ENCODE peak calls at places on chromosomes 13 and 19, in six cellular contexts. F is CD4-positive, alpha-beta T cell; U is IMR-90; V is caudate nucleus; J is right cardiac atrium; X is A673. L is an unnamed sample.

GRCh38 chr13:92436927-92437326 is 789.7 kb upstream of the GPC6 start:
- DNase-seq in F (no peak), U (no peak), V (no peak), J (no peak), X (no peak), L (no peak)

GRCh38 chr13:90232291-90232690 is 1115.2 kb upstream of the MIR17HG start:
- DNase-seq in F (no peak), U (no peak), V (no peak), J (no peak), X (no peak), L (no peak)

GRCh38 chr13:110133425-110134235 is 173.3 kb downstream of the COL4A1 start:
- DNase-seq in F (no peak), U (no peak), V (no peak), J (no peak), X (no peak), L (no peak)

GRCh38 chr19:10682397-10683063 is 18.7 kb upstream of the QTRT1 start:
- DNase-seq in F (no peak), U (no peak), V (no peak), J (no peak), X (no peak), L (no peak)

GRCh38 chr19:35991731-35992450 is 3.1 kb upstream of the SDHAF1 start:
- DNase-seq in F (no peak), U (no peak), V (no peak), J (no peak), X (no peak), L (no peak)

GRCh38 chr13:46146898-46147297 is 35.1 kb downstream of the LCP1 start:
- DNase-seq in F (no peak), U (no peak), V (peak), J (no peak), X (peak), L (no peak)

GRCh38 chr13:97076898-97077297 is 82.6 kb upstream of the OXGR1 start:
- DNase-seq in F (no peak), U (no peak), V (no peak), J (no peak), X (peak), L (no peak)

GRCh38 chr19:33226550-33227241 is 1.0 kb upstream of the SLC7A10 start:
- DNase-seq in F (no peak), U (no peak), V (no peak), J (peak), X (peak), L (no peak)

GRCh38 chr19:38759590-38760003 is 13.7 kb downstream of the LGALS7 start:
- DNase-seq in F (no peak), U (no peak), V (no peak), J (no peak), X (no peak), L (no peak)

GRCh38 chr13:106038752-106039151 is 496.7 kb downstream of the EFNB2 start:
- DNase-seq in F (no peak), U (peak), V (no peak), J (no peak), X (no peak), L (no peak)

GRCh38 chr13:32951580-32951979 is 64.6 kb upstream of the KL start:
- DNase-seq in F (no peak), U (no peak), V (no peak), J (no peak), X (no peak), L (no peak)

GRCh38 chr19:35897706-35898451 is 2.5 kb downstream of the NFKBID start:
- DNase-seq in F (no peak), U (no peak), V (no peak), J (peak), X (no peak), L (no peak)

GRCh38 chr13:49429061-49429460 is 14.8 kb downstream of the CAB39L start:
- DNase-seq in F (no peak), U (no peak), V (no peak), J (no peak), X (no peak), L (no peak)

GRCh38 chr13:49476529-49476928 is 19.2 kb upstream of the PHF11 start:
- DNase-seq in F (no peak), U (no peak), V (no peak), J (no peak), X (no peak), L (no peak)

GRCh38 chr19:57436392-57436791 is 1.3 kb downstream of the ZNF749 start:
- DNase-seq in F (no peak), U (no peak), V (no peak), J (no peak), X (no peak), L (no peak)
- H3K27ac ChIP-seq in F (no peak), U (no peak), V (no peak), J (no peak), X (peak), L (no peak)

DNA sequence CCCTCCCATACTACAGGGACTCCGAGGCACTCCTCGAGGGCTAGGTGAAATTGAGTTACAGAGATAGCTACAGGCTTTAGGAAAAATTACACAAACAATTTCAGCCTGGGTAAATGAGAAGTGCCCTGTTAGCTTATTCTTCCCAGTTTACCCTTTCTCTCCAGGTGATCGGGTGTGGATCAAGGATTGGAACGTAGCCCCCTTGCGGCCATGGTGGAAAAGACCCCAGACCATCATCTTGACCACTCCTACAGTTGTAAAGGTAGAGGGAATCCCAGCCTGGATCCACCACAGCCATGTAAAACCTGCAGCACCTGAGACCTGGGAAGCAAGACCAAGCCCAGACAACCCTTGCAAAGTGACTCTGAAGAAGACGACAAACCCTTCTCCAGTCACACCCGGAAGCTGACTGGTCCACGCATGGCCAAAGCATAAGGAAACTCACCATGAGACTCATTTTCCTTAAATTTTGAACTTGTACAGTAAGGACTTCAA is 600.6 kb downstream of the UQCRFS1 start:
- DNase-seq in F (no peak), U (no peak), V (no peak), J (no peak), X (no peak), L (no peak)
- H3K27ac ChIP-seq in F (no peak), U (no peak), V (no peak), J (no peak), X (no peak), L (no peak)

GRCh38 chr19:14089662-14090508 is 666 bp downstream of the SAMD1 start:
- DNase-seq in F (no peak), U (peak), V (no peak), J (peak), X (peak), L (peak)

GRCh38 chr19:14091086-14091884 is 734 bp upstream of the SAMD1 start:
- DNase-seq in F (peak), U (peak), V (no peak), J (no peak), X (peak), L (peak)

GRCh38 chr19:14088634-14089411 is 1.7 kb downstream of the SAMD1 start:
- DNase-seq in F (no peak), U (no peak), V (no peak), J (peak), X (no peak), L (no peak)

GRCh38 chr19:14090509-14091085 is at the start of gene SAMD1:
- DNase-seq in F (peak), U (peak), V (peak), J (peak), X (peak), L (peak)

DNA sequence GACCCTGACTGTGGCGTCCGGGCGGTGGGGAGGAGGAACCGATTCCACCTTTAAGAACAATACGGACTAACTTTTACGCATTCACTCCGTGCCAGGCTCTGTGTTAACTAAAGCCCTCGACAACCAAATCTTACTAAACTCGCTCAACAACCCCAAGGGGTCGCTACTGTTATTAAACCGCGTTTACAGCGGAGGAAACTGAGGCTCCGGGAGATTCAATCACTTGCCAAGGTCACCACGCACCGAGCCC is 1.2 kb downstream of the SAMD1 start:
- DNase-seq in F (no peak), U (no peak), V (no peak), J (no peak), X (peak), L (no peak)
- H3K27ac ChIP-seq in F (no peak), U (no peak), V (no peak), J (no peak), X (no peak), L (peak)

GRCh38 chr13:44912617-44913016 is 76.7 kb downstream of the NUFIP1 start:
- DNase-seq in F (no peak), U (no peak), V (no peak), J (no peak), X (no peak), L (no peak)
- H3K27ac ChIP-seq in F (no peak), U (no peak), V (no peak), J (no peak), X (no peak), L (no peak)

GRCh38 chr13:98239156-98240076 is 62.3 kb upstream of the RNF113B start:
- DNase-seq in F (no peak), U (no peak), V (no peak), J (no peak), X (no peak), L (no peak)
- H3K27ac ChIP-seq in F (no peak), U (no peak), V (no peak), J (no peak), X (no peak), L (no peak)

GRCh38 chr13:51636349-51636890 is 52.2 kb downstream of the WDFY2 start:
- DNase-seq in F (no peak), U (no peak), V (no peak), J (no peak), X (no peak), L (no peak)
- H3K27ac ChIP-seq in F (no peak), U (no peak), V (peak), J (no peak), X (peak), L (no peak)

DNA sequence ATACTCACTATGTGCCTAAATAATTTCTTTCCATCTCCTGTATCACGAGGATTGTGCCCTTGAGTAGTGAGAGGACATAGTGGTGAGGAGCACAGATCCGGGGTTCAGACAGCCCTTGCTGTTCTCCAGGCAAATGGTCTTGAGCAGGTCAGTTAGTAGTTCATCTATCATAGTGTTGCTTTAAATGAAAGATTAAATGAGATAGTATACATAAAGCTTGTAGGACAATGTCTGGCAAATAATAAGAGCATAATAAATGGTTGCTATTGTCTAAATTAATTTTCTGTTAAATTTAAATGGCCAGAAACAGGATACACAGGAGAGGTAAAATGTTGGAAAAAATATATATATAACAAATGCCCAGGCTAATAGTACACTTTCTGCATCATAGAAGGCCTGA is 23.4 kb downstream of the FAM124A start:
- DNase-seq in F (no peak), U (no peak), V (no peak), J (no peak), X (no peak), L (no peak)
- H3K27ac ChIP-seq in F (no peak), U (no peak), V (peak), J (peak), X (no peak), L (peak)

GRCh38 chr19:42306646-42307045 is 4.2 kb upstream of the PAFAH1B3 start:
- DNase-seq in F (no peak), U (no peak), V (no peak), J (no peak), X (no peak), L (no peak)

GRCh38 chr19:42301646-42302204 is at the start of gene PRR19:
- DNase-seq in F (no peak), U (no peak), V (no peak), J (no peak), X (peak), L (no peak)

GRCh38 chr19:42303876-42304275 is 1.5 kb upstream of the PAFAH1B3 start:
- DNase-seq in F (no peak), U (no peak), V (no peak), J (no peak), X (no peak), L (no peak)

DNA sequence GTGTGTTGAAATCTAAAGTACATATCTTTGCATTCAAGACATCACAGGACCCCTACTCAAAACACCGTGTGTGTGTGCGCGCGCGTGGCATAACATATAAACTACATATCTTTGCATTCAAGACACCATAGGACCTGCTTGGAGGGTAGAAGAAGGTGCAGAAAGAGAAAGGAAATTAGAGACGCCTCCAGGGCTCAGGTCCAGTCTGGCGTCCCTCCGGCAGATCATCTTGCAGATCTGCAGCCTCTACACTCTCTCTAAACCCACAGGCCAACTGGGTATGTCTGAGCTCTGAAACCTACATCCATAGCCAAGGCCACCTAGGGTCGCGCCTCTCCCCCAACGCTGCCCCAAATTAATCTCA is 659 bp upstream of the PAFAH1B3 start:
- DNase-seq in F (no peak), U (no peak), V (no peak), J (no peak), X (no peak), L (no peak)
- H3K27ac ChIP-seq in F (no peak), U (peak), V (peak), J (no peak), X (peak), L (no peak)

GRCh38 chr19:711224-711623 is 2.5 kb downstream of the PALM start:
- DNase-seq in F (no peak), U (no peak), V (no peak), J (no peak), X (no peak), L (no peak)
- H3K27ac ChIP-seq in F (no peak), U (no peak), V (peak), J (no peak), X (peak), L (peak)

DNA sequence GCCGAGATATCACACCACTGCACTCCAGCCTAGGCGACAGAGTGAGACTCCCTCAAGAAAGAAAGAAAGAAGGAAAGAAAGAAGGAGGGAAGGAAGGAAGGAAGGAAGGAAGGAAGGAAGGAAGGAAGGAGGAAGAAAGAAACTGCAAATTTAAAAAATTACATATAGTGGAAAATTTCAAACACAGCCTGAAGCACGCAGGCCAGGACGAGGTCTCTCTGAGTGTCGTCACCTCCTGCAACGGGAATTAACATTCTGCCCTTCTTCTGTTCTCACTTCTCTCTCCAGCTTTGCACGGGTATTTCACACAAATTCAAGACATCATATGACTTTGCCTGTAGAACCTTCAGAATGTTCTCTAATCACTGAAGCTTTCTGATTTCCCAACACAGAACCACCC is 108.2 kb downstream of the GNG7 start:
- DNase-seq in F (no peak), U (no peak), V (no peak), J (no peak), X (no peak), L (no peak)
- H3K27ac ChIP-seq in F (no peak), U (no peak), V (no peak), J (no peak), X (no peak), L (no peak)